ENCODE peak calls at places on chromosomes 12 and 14, in eight cellular contexts. C, P, E, T, B, F, U and L are unnamed samples.

GRCh38 chr14:20686386-20687143 is 2.0 kb upstream of the ANG start:
- DNase-seq in C (no peak), F (no peak), P (no peak), U (no peak), E (no peak), B (no peak), T (no peak), L (peak; percentile 98)

GRCh38 chr14:94011795-94012194 is 14.3 kb upstream of the OTUB2 start:
- DNase-seq in C (no peak), B (no peak), F (peak; percentile 41), U (no peak), T (no peak), P (no peak), E (no peak), L (no peak)

GRCh38 chr14:60753264-60754126 is 18.9 kb downstream of the MNAT1 start:
- DNase-seq in B (peak; percentile 35), F (no peak), C (no peak), U (no peak), P (no peak), T (no peak), E (no peak), L (no peak)

GRCh38 chr12:56161677-56162351 is 3.7 kb downstream of the MYL6 start:
- DNase-seq in B (no peak), F (no peak), U (no peak), T (no peak), P (peak; percentile 23), E (no peak), C (no peak), L (no peak)

GRCh38 chr14:73743431-73743931 is 29.3 kb upstream of the PNMA1 start:
- DNase-seq in F (no peak), T (peak; percentile 89), U (no peak), P (no peak), B (no peak), E (no peak), C (no peak), L (no peak)

GRCh38 chr14:99120147-99121026 is 151.6 kb downstream of the BCL11B start:
- DNase-seq in B (no peak), F (no peak), C (peak; percentile 74), E (no peak), P (no peak), T (no peak), U (no peak), L (no peak)

GRCh38 chr14:50089213-50089612 is 27.2 kb downstream of the VCPKMT start:
- DNase-seq in C (no peak), F (no peak), B (no peak), E (no peak), P (no peak), T (no peak), U (no peak), L (no peak)

GRCh38 chr12:11437966-11438365 is 42.6 kb upstream of the PRB2 start:
- DNase-seq in F (no peak), E (no peak), T (no peak), P (no peak), B (no peak), U (no peak), C (no peak), L (no peak)

GRCh38 chr12:131131808-131132117 is 178.1 kb downstream of the ADGRD1 start:
- DNase-seq in C (no peak), B (no peak), U (no peak), P (no peak), E (no peak), T (peak; percentile 55), F (no peak), L (no peak)

GRCh38 chr12:124609041-124609984 is 41.9 kb upstream of the NCOR2 start:
- DNase-seq in P (peak; percentile 57), U (no peak), B (no peak), C (no peak), E (peak; percentile 35), T (peak; percentile 94), F (peak; percentile 79), L (peak; percentile 81)

GRCh38 chr12:104888456-104888855 is 69.6 kb downstream of the SLC41A2 start:
- DNase-seq in B (no peak), F (no peak), T (no peak), P (no peak), C (no peak), U (no peak), E (no peak), L (no peak)

GRCh38 chr14:105862581-105863239 is 336.3 kb downstream of the TMEM121 start:
- DNase-seq in U (no peak), B (no peak), C (no peak), P (no peak), T (peak; percentile 44), E (no peak), F (no peak), L (no peak)

GRCh38 chr12:104957388-104958008 is 592 bp downstream of the SLC41A2 start:
- DNase-seq in B (no peak), E (no peak), C (no peak), P (peak; percentile 63), T (no peak), U (peak; percentile 22), F (no peak), L (no peak)

GRCh38 chr12:9348906-9349518 is 140.8 kb upstream of the PZP start:
- DNase-seq in U (no peak), P (no peak), T (no peak), C (no peak), F (no peak), B (no peak), E (no peak), L (no peak)

GRCh38 chr14:101505216-101505970 is 55.9 kb upstream of the DIO3 start:
- DNase-seq in B (no peak), U (no peak), P (no peak), T (peak; percentile 71), C (no peak), F (no peak), E (no peak), L (no peak)

GRCh38 chr12:113203852-113204760 is 17.2 kb upstream of the TPCN1 start:
- DNase-seq in E (no peak), B (no peak), P (no peak), U (no peak), F (no peak), T (no peak), C (no peak), L (peak; percentile 12)

GRCh38 chr12:29901585-29901984 is 117.8 kb upstream of the TMTC1 start:
- DNase-seq in T (no peak), U (no peak), F (no peak), P (peak; percentile 82), B (no peak), E (no peak), C (no peak), L (peak; percentile 2)

GRCh38 chr12:63918788-63919300 is 74.3 kb downstream of the SRGAP1 start:
- DNase-seq in T (no peak), F (peak; percentile 68), E (no peak), C (no peak), P (no peak), B (peak; percentile 60), U (no peak), L (peak; percentile 88)

GRCh38 chr12:9718968-9719367 is 13.9 kb downstream of the CLECL1 start:
- DNase-seq in E (no peak), U (no peak), C (no peak), B (no peak), P (no peak), F (no peak), T (no peak), L (peak; percentile 23)

GRCh38 chr12:122042910-122043309 is 21.2 kb downstream of the BCL7A start:
- DNase-seq in E (no peak), U (no peak), C (no peak), P (no peak), B (no peak), T (no peak), F (no peak), L (no peak)

GRCh38 chr12:75717902-75718301 is 206.5 kb upstream of the KRR1 start:
- DNase-seq in C (no peak), E (no peak), T (no peak), P (no peak), F (no peak), B (no peak), U (no peak), L (no peak)

GRCh38 chr14:104119700-104120251 is 18.6 kb upstream of the KIF26A start:
- DNase-seq in U (no peak), P (no peak), F (no peak), E (no peak), T (peak; percentile 56), C (no peak), B (no peak), L (no peak)

GRCh38 chr14:32397871-32398640 is 69.0 kb downstream of the AKAP6 start:
- DNase-seq in B (peak; percentile 41), E (no peak), F (peak; percentile 82), C (no peak), P (no peak), U (no peak), T (no peak), L (no peak)

GRCh38 chr12:31772186-31772585 is 43.4 kb upstream of the AMN1 start:
- DNase-seq in B (no peak), E (no peak), F (no peak), P (no peak), C (no peak), T (no peak), U (no peak), L (no peak)

GRCh38 chr12:93671044-93671443 is 6.1 kb upstream of the CRADD start:
- DNase-seq in E (no peak), U (no peak), F (no peak), P (no peak), C (peak; percentile 29), B (no peak), T (no peak), L (no peak)

DNA sequence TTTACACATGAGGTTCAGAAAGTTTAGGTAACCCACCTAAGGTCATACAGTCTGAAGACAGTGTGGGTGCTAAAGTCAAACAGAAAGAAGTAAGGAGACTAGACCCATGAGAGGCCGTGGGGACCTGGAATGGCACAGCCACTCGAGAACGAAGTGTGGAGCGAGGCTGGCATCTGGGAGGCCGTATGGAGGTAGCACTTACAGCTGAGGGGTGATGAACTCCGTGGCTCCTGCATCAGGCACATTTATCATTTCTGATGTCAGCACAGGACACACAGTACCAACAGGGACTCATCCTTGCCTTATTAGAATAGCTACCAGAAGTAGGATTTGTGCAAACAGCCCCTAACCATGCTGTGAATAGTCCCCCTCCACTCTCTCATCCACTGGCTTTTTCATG is 30.5 kb downstream of the CRACR2A start:
- DNase-seq in E (no peak), T (no peak), P (no peak), B (no peak), C (peak; percentile 39), F (no peak), U (no peak), L (no peak)
- TF ChIP-seq CTCF in E (no peak), T (no peak), P (no peak), B (no peak), C (no peak), F (no peak), U (no peak), L (no peak)

GRCh38 chr14:70567791-70568190 is 32.7 kb downstream of the MED6 start:
- DNase-seq in B (no peak), U (peak; percentile 3), F (peak; percentile 11), P (peak; percentile 92), E (no peak), T (no peak), C (no peak), L (peak; percentile 64)
- TF ChIP-seq CTCF in B (peak; percentile 63), U (peak; percentile 63), F (no peak), P (peak; percentile 93), E (peak; percentile 51), T (peak; percentile 19), C (no peak), L (peak; percentile 83)

GRCh38 chr14:54762296-54762695 is 140.3 kb downstream of the GCH1 start:
- DNase-seq in E (no peak), T (no peak), F (no peak), B (no peak), C (no peak), P (no peak), U (no peak), L (no peak)
- TF ChIP-seq CTCF in E (no peak), T (no peak), F (no peak), B (no peak), C (no peak), P (no peak), U (no peak), L (no peak)

GRCh38 chr12:66692986-66693385 is 14.1 kb upstream of the GRIP1 start:
- DNase-seq in B (no peak), T (no peak), C (no peak), U (no peak), E (no peak), P (no peak), F (no peak), L (no peak)
- TF ChIP-seq CTCF in B (no peak), T (no peak), C (no peak), U (no peak), E (no peak), P (no peak), F (no peak), L (no peak)